ENCODE peak calls at places on chromosomes 4 and X, in six cellular contexts. One of them, this sample, is unnamed.

GRCh38 chr4:86558258-86558657 is 35.9 kb upstream of the PTPN13 start:
- DNase-seq in AG04449: no peak
- DNase-seq in fibroblast of lung: no peak
- DNase-seq in ovary: no peak
- DNase-seq in PC-3: no peak
- DNase-seq in A673: peak; percentile 52
- DNase-seq in this sample: no peak

GRCh38 chrX:2445662-2446623 is 54.8 kb downstream of the DHRSX start:
- DNase-seq in AG04449: no peak
- DNase-seq in fibroblast of lung: no peak
- DNase-seq in ovary: no peak
- DNase-seq in PC-3: no peak
- DNase-seq in A673: no peak
- DNase-seq in this sample: no peak

GRCh38 chr4:159267940-159268327 is 165.1 kb downstream of the RAPGEF2 start:
- DNase-seq in AG04449: no peak
- DNase-seq in fibroblast of lung: peak; percentile 62
- DNase-seq in ovary: no peak
- DNase-seq in PC-3: no peak
- DNase-seq in A673: no peak
- DNase-seq in this sample: no peak

GRCh38 chrX:129665916-129666644 is 11.3 kb upstream of the APLN start:
- DNase-seq in AG04449: peak; percentile 17
- DNase-seq in fibroblast of lung: peak; percentile 83
- DNase-seq in ovary: no peak
- DNase-seq in PC-3: peak; percentile 90
- DNase-seq in A673: peak; percentile 46
- DNase-seq in this sample: peak; percentile 42

GRCh38 chr4:72326692-72327632 is 242.1 kb downstream of the ADAMTS3 start:
- DNase-seq in AG04449: peak; percentile 4
- DNase-seq in fibroblast of lung: peak; percentile 42
- DNase-seq in ovary: no peak
- DNase-seq in PC-3: peak; percentile 83
- DNase-seq in A673: peak; percentile 28
- DNase-seq in this sample: no peak

GRCh38 chr4:160481696-160482330 is 1378.9 kb downstream of the RAPGEF2 start:
- DNase-seq in AG04449: no peak
- DNase-seq in fibroblast of lung: no peak
- DNase-seq in ovary: no peak
- DNase-seq in PC-3: no peak
- DNase-seq in A673: no peak
- DNase-seq in this sample: no peak

GRCh38 chrX:45851434-45851991 is 650.8 kb upstream of the DIPK2B start:
- DNase-seq in AG04449: no peak
- DNase-seq in fibroblast of lung: peak; percentile 20
- DNase-seq in ovary: peak; percentile 46
- DNase-seq in PC-3: peak; percentile 74
- DNase-seq in A673: peak; percentile 75
- DNase-seq in this sample: no peak

GRCh38 chr4:85151786-85152185 is 185.3 kb upstream of the WDFY3 start:
- DNase-seq in AG04449: no peak
- DNase-seq in fibroblast of lung: no peak
- DNase-seq in ovary: no peak
- DNase-seq in PC-3: no peak
- DNase-seq in A673: no peak
- DNase-seq in this sample: no peak

GRCh38 chr4:38233727-38234478 is 273.7 kb downstream of the PTTG2 start:
- DNase-seq in AG04449: no peak
- DNase-seq in fibroblast of lung: no peak
- DNase-seq in ovary: no peak
- DNase-seq in PC-3: no peak
- DNase-seq in A673: no peak
- DNase-seq in this sample: no peak

GRCh38 chrX:12548746-12549145 is 242.5 kb upstream of the PRPS2 start:
- DNase-seq in AG04449: no peak
- DNase-seq in fibroblast of lung: peak; percentile 12
- DNase-seq in ovary: no peak
- DNase-seq in PC-3: peak; percentile 62
- DNase-seq in A673: peak; percentile 35
- DNase-seq in this sample: no peak

GRCh38 chr4:107299646-107300045 is 263.5 kb upstream of the DKK2 start:
- DNase-seq in AG04449: no peak
- DNase-seq in fibroblast of lung: peak; percentile 83
- DNase-seq in ovary: no peak
- DNase-seq in PC-3: no peak
- DNase-seq in A673: no peak
- DNase-seq in this sample: peak; percentile 85

GRCh38 chr4:187608001-187608421 is 387.6 kb upstream of the ZFP42 start:
- DNase-seq in AG04449: peak; percentile 67
- DNase-seq in fibroblast of lung: peak; percentile 79
- DNase-seq in ovary: no peak
- DNase-seq in PC-3: peak; percentile 59
- DNase-seq in A673: no peak
- DNase-seq in this sample: no peak

GRCh38 chr4:1187182-1187581 is 14.8 kb upstream of the SPON2 start:
- DNase-seq in AG04449: no peak
- DNase-seq in fibroblast of lung: no peak
- DNase-seq in ovary: no peak
- DNase-seq in PC-3: no peak
- DNase-seq in A673: no peak
- DNase-seq in this sample: no peak

GRCh38 chrX:39850630-39851152 is 247.1 kb downstream of the BCOR start:
- DNase-seq in AG04449: no peak
- DNase-seq in fibroblast of lung: peak; percentile 46
- DNase-seq in ovary: no peak
- DNase-seq in PC-3: no peak
- DNase-seq in A673: peak; percentile 68
- DNase-seq in this sample: no peak

GRCh38 chrX:101265869-101266428 is 25.2 kb downstream of the TAF7L start:
- DNase-seq in AG04449: peak; percentile 23
- DNase-seq in fibroblast of lung: peak; percentile 66
- DNase-seq in ovary: no peak
- DNase-seq in PC-3: peak; percentile 66
- DNase-seq in A673: no peak
- DNase-seq in this sample: peak; percentile 12

GRCh38 chr4:128225148-128225547 is 62.5 kb downstream of the PGRMC2 start:
- DNase-seq in AG04449: peak; percentile 89
- DNase-seq in fibroblast of lung: peak; percentile 92
- DNase-seq in ovary: no peak
- DNase-seq in PC-3: peak; percentile 27
- DNase-seq in A673: peak; percentile 22
- DNase-seq in this sample: no peak

GRCh38 chr4:183430317-183430986 is 14.0 kb upstream of the CDKN2AIP start:
- DNase-seq in AG04449: no peak
- DNase-seq in fibroblast of lung: no peak
- DNase-seq in ovary: no peak
- DNase-seq in PC-3: no peak
- DNase-seq in A673: no peak
- DNase-seq in this sample: no peak
- H3K4me3 ChIP-seq in AG04449: no peak overlapping the region
- H3K4me3 ChIP-seq in fibroblast of lung: no peak overlapping the region
- H3K4me3 ChIP-seq in ovary: no peak overlapping the region
- H3K4me3 ChIP-seq in PC-3: no peak overlapping the region
- H3K4me3 ChIP-seq in A673: no peak overlapping the region
- H3K4me3 ChIP-seq in this sample: no peak overlapping the region

GRCh38 chr4:3766791-3767561 is 791 bp downstream of the ADRA2C start:
- DNase-seq in AG04449: no peak
- DNase-seq in fibroblast of lung: peak; percentile 7
- DNase-seq in ovary: no peak
- DNase-seq in PC-3: no peak
- DNase-seq in A673: peak; percentile 71
- DNase-seq in this sample: no peak

GRCh38 chr4:3766207-3766790 is at the start of gene ADRA2C:
- DNase-seq in AG04449: no peak
- DNase-seq in fibroblast of lung: peak; percentile 30
- DNase-seq in ovary: no peak
- DNase-seq in PC-3: no peak
- DNase-seq in A673: peak; percentile 46
- DNase-seq in this sample: no peak

GRCh38 chr4:3768842-3769641 is 2.9 kb downstream of the ADRA2C start:
- DNase-seq in AG04449: no peak
- DNase-seq in fibroblast of lung: no peak
- DNase-seq in ovary: no peak
- DNase-seq in PC-3: no peak
- DNase-seq in A673: no peak
- DNase-seq in this sample: no peak

GRCh38 chr4:3769642-3770184 is 3.5 kb downstream of the ADRA2C start:
- DNase-seq in AG04449: no peak
- DNase-seq in fibroblast of lung: no peak
- DNase-seq in ovary: no peak
- DNase-seq in PC-3: no peak
- DNase-seq in A673: no peak
- DNase-seq in this sample: no peak

DNA sequence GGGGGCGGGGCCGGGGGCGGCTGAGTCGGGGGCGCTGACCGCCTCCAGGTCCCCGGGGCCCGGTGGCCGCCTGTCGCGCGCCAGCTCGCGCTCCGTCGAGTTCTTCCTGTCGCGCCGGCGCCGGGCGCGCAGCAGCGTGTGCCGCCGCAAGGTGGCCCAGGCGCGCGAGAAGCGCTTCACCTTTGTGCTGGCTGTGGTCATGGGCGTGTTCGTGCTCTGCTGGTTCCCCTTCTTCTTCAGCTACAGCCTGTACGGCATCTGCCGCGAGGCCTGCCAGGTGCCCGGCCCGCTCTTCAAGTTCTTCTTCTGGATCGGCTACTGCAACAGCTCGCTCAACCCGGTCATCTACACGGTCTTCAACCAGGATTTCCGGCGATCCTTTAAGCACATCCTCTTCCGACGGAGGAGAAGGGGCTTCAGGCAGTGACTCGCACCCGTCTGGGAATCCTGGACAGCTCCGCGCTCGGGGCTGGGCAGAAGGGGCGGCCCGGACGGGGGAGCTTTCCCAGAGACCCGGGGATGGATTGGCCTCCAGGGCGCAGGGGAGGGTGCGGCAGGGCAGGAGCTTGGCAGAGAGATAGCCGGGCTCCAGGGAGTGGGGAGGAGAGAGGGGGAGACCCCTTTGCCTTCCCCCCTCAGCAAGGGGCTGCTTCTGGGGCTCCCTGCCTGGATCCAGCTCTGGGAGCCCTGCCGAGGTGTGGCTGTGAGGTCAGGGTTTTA is 1.5 kb downstream of the ADRA2C start:
- DNase-seq in AG04449: no peak
- DNase-seq in fibroblast of lung: peak; percentile 23
- DNase-seq in ovary: no peak
- DNase-seq in PC-3: no peak
- DNase-seq in A673: no peak
- DNase-seq in this sample: no peak
- TF ChIP-seq CTCF in AG04449: no peak
- TF ChIP-seq CTCF in fibroblast of lung: peak; percentile 2
- TF ChIP-seq CTCF in ovary: no peak
- TF ChIP-seq CTCF in PC-3: no peak
- TF ChIP-seq CTCF in A673: no peak
- TF ChIP-seq CTCF in this sample: no peak

DNA sequence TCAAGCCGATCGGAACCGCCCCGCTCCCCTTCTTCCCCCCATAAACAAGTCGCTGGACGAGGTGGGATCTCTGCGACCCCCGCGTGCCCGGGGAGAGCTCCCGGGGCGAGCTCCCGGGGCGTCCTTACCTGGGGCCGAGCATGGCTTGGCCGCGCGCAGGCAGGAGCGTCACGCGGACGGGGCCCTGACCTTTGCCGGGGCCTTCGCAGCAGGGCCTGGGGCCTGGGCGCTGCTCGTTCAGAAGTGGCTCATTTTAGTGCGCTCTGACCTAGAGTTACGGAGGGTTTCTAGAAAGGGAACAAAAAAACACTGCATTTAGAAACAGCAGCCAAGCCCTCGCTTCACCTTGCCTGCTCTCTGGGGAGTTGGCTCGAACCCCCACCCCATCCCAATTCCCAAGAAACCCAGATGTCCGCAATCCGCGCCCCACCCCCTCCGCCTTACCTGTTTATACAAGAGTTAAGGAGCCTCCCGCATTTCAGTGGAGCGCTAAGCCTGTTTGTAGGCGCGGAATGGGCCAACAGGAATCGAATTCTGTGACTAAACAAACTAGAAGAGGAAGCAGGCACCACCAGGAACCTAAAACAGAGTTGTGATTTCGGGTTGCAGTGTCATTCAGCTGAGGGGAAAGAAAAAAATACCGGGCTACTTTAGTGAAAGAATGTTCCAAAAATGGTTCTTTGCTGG is 814 bp upstream of the RBM47 start:
- DNase-seq in AG04449: no peak
- DNase-seq in fibroblast of lung: no peak
- DNase-seq in ovary: peak; percentile 31
- DNase-seq in PC-3: peak; percentile 69
- DNase-seq in A673: no peak
- DNase-seq in this sample: no peak
- H3K4me3 ChIP-seq in AG04449: no peak overlapping the region
- H3K4me3 ChIP-seq in fibroblast of lung: no peak overlapping the region
- H3K4me3 ChIP-seq in ovary: no peak overlapping the region
- H3K4me3 ChIP-seq in PC-3: peak overlapping the region; percentile 87
- H3K4me3 ChIP-seq in A673: no peak overlapping the region
- H3K4me3 ChIP-seq in this sample: peak overlapping the region; percentile 67

GRCh38 chr4:35461931-35462659 is 782.2 kb downstream of the ARAP2 start:
- DNase-seq in AG04449: no peak
- DNase-seq in fibroblast of lung: no peak
- DNase-seq in ovary: no peak
- DNase-seq in PC-3: peak; percentile 14
- DNase-seq in A673: no peak
- DNase-seq in this sample: no peak
- TF ChIP-seq CTCF in AG04449: no peak
- TF ChIP-seq CTCF in fibroblast of lung: no peak
- TF ChIP-seq CTCF in ovary: no peak
- TF ChIP-seq CTCF in PC-3: peak; percentile 30
- TF ChIP-seq CTCF in A673: no peak
- TF ChIP-seq CTCF in this sample: no peak

GRCh38 chrX:51955200-51955599 is 61.8 kb downstream of the MAGED1 start:
- DNase-seq in AG04449: no peak
- DNase-seq in fibroblast of lung: no peak
- DNase-seq in ovary: no peak
- DNase-seq in PC-3: peak; percentile 66
- DNase-seq in A673: no peak
- DNase-seq in this sample: no peak

GRCh38 chrX:51956441-51956840 is 63.0 kb downstream of the MAGED1 start:
- DNase-seq in AG04449: no peak
- DNase-seq in fibroblast of lung: no peak
- DNase-seq in ovary: no peak
- DNase-seq in PC-3: no peak
- DNase-seq in A673: no peak
- DNase-seq in this sample: no peak

GRCh38 chrX:51954592-51954991 is 61.2 kb downstream of the MAGED1 start:
- DNase-seq in AG04449: no peak
- DNase-seq in fibroblast of lung: no peak
- DNase-seq in ovary: no peak
- DNase-seq in PC-3: no peak
- DNase-seq in A673: no peak
- DNase-seq in this sample: no peak
- H3K4me3 ChIP-seq in AG04449: no peak overlapping the region
- H3K4me3 ChIP-seq in fibroblast of lung: no peak overlapping the region
- H3K4me3 ChIP-seq in ovary: no peak overlapping the region
- H3K4me3 ChIP-seq in PC-3: no peak overlapping the region
- H3K4me3 ChIP-seq in A673: no peak overlapping the region
- H3K4me3 ChIP-seq in this sample: no peak overlapping the region

GRCh38 chr4:173748353-173748752 is 218.3 kb upstream of the HAND2 start:
- DNase-seq in AG04449: no peak
- DNase-seq in fibroblast of lung: no peak
- DNase-seq in ovary: no peak
- DNase-seq in PC-3: no peak
- DNase-seq in A673: peak; percentile 61
- DNase-seq in this sample: no peak
- TF ChIP-seq CTCF in AG04449: no peak
- TF ChIP-seq CTCF in fibroblast of lung: peak; percentile 35
- TF ChIP-seq CTCF in ovary: no peak
- TF ChIP-seq CTCF in PC-3: no peak
- TF ChIP-seq CTCF in A673: peak; percentile 53
- TF ChIP-seq CTCF in this sample: no peak